ENCODE peak calls at places on chromosomes 16 and 17, in four cellular contexts. One of them, this sample, is unnamed.
A peak's percentile ranks its signal among the peaks of the same experiment; 100 is the strongest.

GRCh38 chr17:6544011-6544370 is 12.4 kb downstream of the PITPNM3 start:
- DNase-seq in AG04449: no peak
- DNase-seq in lower lobe of right lung: peak; percentile 17
- DNase-seq in PC-3: no peak
- DNase-seq in this sample: no peak

GRCh38 chr17:7408341-7408740 is 696 bp downstream of the NLGN2 start:
- DNase-seq in AG04449: no peak
- DNase-seq in lower lobe of right lung: no peak
- DNase-seq in PC-3: no peak
- DNase-seq in this sample: no peak

GRCh38 chr17:48610282-48611211 is at the start of gene HOXB7:
- DNase-seq in AG04449: no peak
- DNase-seq in lower lobe of right lung: peak; percentile 67
- DNase-seq in PC-3: no peak
- DNase-seq in this sample: no peak

GRCh38 chr17:5373112-5373511 is 46.4 kb downstream of the NUP88 start:
- DNase-seq in AG04449: no peak
- DNase-seq in lower lobe of right lung: no peak
- DNase-seq in PC-3: no peak
- DNase-seq in this sample: no peak

GRCh38 chr16:6153901-6154300 is 1056.3 kb upstream of the EEF2KMT start:
- DNase-seq in AG04449: no peak
- DNase-seq in lower lobe of right lung: no peak
- DNase-seq in PC-3: no peak
- DNase-seq in this sample: no peak

GRCh38 chr17:41895617-41896016 is 23.1 kb downstream of the ACLY start:
- DNase-seq in PC-3: no peak
- DNase-seq in AG04449: no peak
- DNase-seq in lower lobe of right lung: no peak
- DNase-seq in this sample: no peak

GRCh38 chr16:46743232-46743719 is 4.9 kb downstream of the MYLK3 start:
- DNase-seq in AG04449: no peak
- DNase-seq in PC-3: no peak
- DNase-seq in lower lobe of right lung: no peak
- DNase-seq in this sample: no peak

GRCh38 chr17:4161560-4162221 is 18.7 kb downstream of the CYB5D2 start:
- DNase-seq in PC-3: peak; percentile 44
- DNase-seq in lower lobe of right lung: peak; percentile 51
- DNase-seq in AG04449: no peak
- DNase-seq in this sample: no peak

GRCh38 chr16:12375341-12375740 is 398.8 kb downstream of the SNX29 start:
- DNase-seq in lower lobe of right lung: no peak
- DNase-seq in AG04449: no peak
- DNase-seq in PC-3: no peak
- DNase-seq in this sample: no peak

GRCh38 chr16:48383204-48383876 is 1.9 kb downstream of the SIAH1 start:
- DNase-seq in PC-3: no peak
- DNase-seq in AG04449: no peak
- DNase-seq in lower lobe of right lung: no peak
- DNase-seq in this sample: no peak

GRCh38 chr16:90008708-90009145 is 10.5 kb downstream of the DBNDD1 start:
- DNase-seq in PC-3: no peak
- DNase-seq in lower lobe of right lung: no peak
- DNase-seq in AG04449: no peak
- DNase-seq in this sample: no peak

GRCh38 chr16:84582958-84583516 is 34.8 kb downstream of the COTL1 start:
- DNase-seq in lower lobe of right lung: no peak
- DNase-seq in PC-3: no peak
- DNase-seq in AG04449: peak; percentile 60
- DNase-seq in this sample: no peak

GRCh38 chr17:14458724-14459123 is 157.8 kb downstream of the HS3ST3B1 start:
- DNase-seq in PC-3: no peak
- DNase-seq in lower lobe of right lung: no peak
- DNase-seq in AG04449: no peak
- DNase-seq in this sample: no peak

GRCh38 chr17:49616546-49617205 is 41.0 kb downstream of the NXPH3 start:
- DNase-seq in PC-3: no peak
- DNase-seq in AG04449: no peak
- DNase-seq in lower lobe of right lung: no peak
- DNase-seq in this sample: no peak

GRCh38 chr17:71986886-71987285 is 133.9 kb upstream of the SOX9 start:
- DNase-seq in PC-3: peak; percentile 91
- DNase-seq in lower lobe of right lung: no peak
- DNase-seq in AG04449: no peak
- DNase-seq in this sample: no peak

GRCh38 chr17:40063034-40063765 is 435 bp downstream of the THRA start:
- DNase-seq in AG04449: no peak
- DNase-seq in PC-3: no peak
- DNase-seq in lower lobe of right lung: peak; percentile 85
- DNase-seq in this sample: no peak

GRCh38 chr17:49887086-49887743 is 39.3 kb upstream of the TAC4 start:
- DNase-seq in AG04449: no peak
- DNase-seq in PC-3: peak; percentile 98
- DNase-seq in lower lobe of right lung: peak; percentile 85
- DNase-seq in this sample: no peak

GRCh38 chr16:89076159-89076558 is 17.5 kb upstream of the ACSF3 start:
- DNase-seq in AG04449: no peak
- DNase-seq in lower lobe of right lung: no peak
- DNase-seq in PC-3: no peak
- DNase-seq in this sample: no peak

DNA sequence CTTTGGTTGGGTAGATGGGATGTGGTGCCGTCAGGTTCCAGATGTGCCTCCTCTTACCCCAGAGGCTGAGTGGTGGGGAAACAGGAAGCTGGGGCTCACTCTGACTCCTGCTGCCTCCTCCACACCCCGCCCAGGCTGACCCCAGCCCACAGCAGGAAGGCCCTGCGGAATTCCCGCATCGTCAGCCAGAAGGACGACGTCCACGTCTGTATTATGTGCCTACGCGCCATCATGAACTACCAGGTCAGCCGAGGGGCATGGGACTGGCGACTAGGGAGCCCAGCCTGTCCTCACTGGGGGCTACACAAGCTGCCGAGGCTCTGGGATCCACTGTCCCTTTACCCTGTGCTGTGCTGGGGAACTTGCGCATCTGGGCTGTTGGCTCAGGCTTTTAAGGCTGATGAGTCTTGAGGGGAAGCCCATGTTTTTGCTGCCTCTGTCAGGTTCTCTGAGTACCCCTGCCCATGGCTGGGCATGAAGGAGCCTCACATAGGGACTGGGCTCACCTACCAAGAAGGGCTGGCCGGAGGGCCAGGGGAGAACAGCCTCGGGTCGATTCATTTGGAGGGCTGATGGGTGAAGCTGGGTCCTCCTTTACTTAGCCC is 14.4 kb downstream of the FMNL1 start:
- DNase-seq in lower lobe of right lung: no peak
- DNase-seq in AG04449: no peak
- DNase-seq in PC-3: no peak
- DNase-seq in this sample: no peak
- TF ChIP-seq CTCF in lower lobe of right lung: peak; percentile 17
- TF ChIP-seq CTCF in AG04449: no peak
- TF ChIP-seq CTCF in PC-3: peak; percentile 43
- TF ChIP-seq CTCF in this sample: no peak

GRCh38 chr17:35184274-35184673 is 9.9 kb downstream of the SLC35G3 start:
- DNase-seq in AG04449: no peak
- DNase-seq in PC-3: no peak
- DNase-seq in lower lobe of right lung: no peak
- DNase-seq in this sample: no peak
- TF ChIP-seq CTCF in AG04449: no peak
- TF ChIP-seq CTCF in PC-3: no peak
- TF ChIP-seq CTCF in lower lobe of right lung: no peak
- TF ChIP-seq CTCF in this sample: no peak

GRCh38 chr16:66308096-66308495 is 58.4 kb upstream of the CDH5 start:
- DNase-seq in AG04449: no peak
- DNase-seq in lower lobe of right lung: no peak
- DNase-seq in PC-3: no peak
- DNase-seq in this sample: no peak
- TF ChIP-seq CTCF in AG04449: no peak
- TF ChIP-seq CTCF in lower lobe of right lung: no peak
- TF ChIP-seq CTCF in PC-3: no peak
- TF ChIP-seq CTCF in this sample: no peak

GRCh38 chr16:11135167-11135973 is 120.6 kb downstream of the SOCS1 start:
- DNase-seq in lower lobe of right lung: no peak
- DNase-seq in AG04449: no peak
- DNase-seq in PC-3: peak; percentile 49
- DNase-seq in this sample: no peak

GRCh38 chr16:11131706-11132105 is 124.3 kb downstream of the SOCS1 start:
- DNase-seq in AG04449: no peak
- DNase-seq in PC-3: no peak
- DNase-seq in lower lobe of right lung: no peak
- DNase-seq in this sample: no peak

GRCh38 chr16:11130978-11131665 is 124.9 kb downstream of the SOCS1 start:
- DNase-seq in PC-3: no peak
- DNase-seq in lower lobe of right lung: no peak
- DNase-seq in AG04449: no peak
- DNase-seq in this sample: no peak

GRCh38 chr16:11134722-11135121 is 121.3 kb downstream of the SOCS1 start:
- DNase-seq in lower lobe of right lung: no peak
- DNase-seq in AG04449: no peak
- DNase-seq in PC-3: no peak
- DNase-seq in this sample: no peak

GRCh38 chr16:11133344-11133921 is 122.6 kb downstream of the SOCS1 start:
- DNase-seq in lower lobe of right lung: peak; percentile 86
- DNase-seq in AG04449: peak; percentile 84
- DNase-seq in PC-3: peak; percentile 91
- DNase-seq in this sample: no peak
- TF ChIP-seq CTCF in lower lobe of right lung: no peak
- TF ChIP-seq CTCF in AG04449: no peak
- TF ChIP-seq CTCF in PC-3: no peak
- TF ChIP-seq CTCF in this sample: no peak

GRCh38 chr17:80984749-80985148 is 6.9 kb upstream of the CHMP6 start:
- DNase-seq in PC-3: no peak
- DNase-seq in lower lobe of right lung: no peak
- DNase-seq in AG04449: peak; percentile 91
- DNase-seq in this sample: no peak
- TF ChIP-seq CTCF in PC-3: no peak
- TF ChIP-seq CTCF in lower lobe of right lung: no peak
- TF ChIP-seq CTCF in AG04449: peak; percentile 65
- TF ChIP-seq CTCF in this sample: no peak

GRCh38 chr17:79171152-79171551 is 96.5 kb downstream of the ENGASE start:
- DNase-seq in AG04449: no peak
- DNase-seq in PC-3: no peak
- DNase-seq in lower lobe of right lung: no peak
- DNase-seq in this sample: no peak

GRCh38 chr17:79169861-79170260 is 95.2 kb downstream of the ENGASE start:
- DNase-seq in PC-3: no peak
- DNase-seq in AG04449: no peak
- DNase-seq in lower lobe of right lung: no peak
- DNase-seq in this sample: no peak

GRCh38 chr17:79169366-79169765 is 94.7 kb downstream of the ENGASE start:
- DNase-seq in AG04449: no peak
- DNase-seq in PC-3: no peak
- DNase-seq in lower lobe of right lung: no peak
- DNase-seq in this sample: no peak

GRCh38 chr17:79167486-79167885 is 92.9 kb downstream of the ENGASE start:
- DNase-seq in PC-3: no peak
- DNase-seq in AG04449: no peak
- DNase-seq in lower lobe of right lung: no peak
- DNase-seq in this sample: no peak

DNA sequence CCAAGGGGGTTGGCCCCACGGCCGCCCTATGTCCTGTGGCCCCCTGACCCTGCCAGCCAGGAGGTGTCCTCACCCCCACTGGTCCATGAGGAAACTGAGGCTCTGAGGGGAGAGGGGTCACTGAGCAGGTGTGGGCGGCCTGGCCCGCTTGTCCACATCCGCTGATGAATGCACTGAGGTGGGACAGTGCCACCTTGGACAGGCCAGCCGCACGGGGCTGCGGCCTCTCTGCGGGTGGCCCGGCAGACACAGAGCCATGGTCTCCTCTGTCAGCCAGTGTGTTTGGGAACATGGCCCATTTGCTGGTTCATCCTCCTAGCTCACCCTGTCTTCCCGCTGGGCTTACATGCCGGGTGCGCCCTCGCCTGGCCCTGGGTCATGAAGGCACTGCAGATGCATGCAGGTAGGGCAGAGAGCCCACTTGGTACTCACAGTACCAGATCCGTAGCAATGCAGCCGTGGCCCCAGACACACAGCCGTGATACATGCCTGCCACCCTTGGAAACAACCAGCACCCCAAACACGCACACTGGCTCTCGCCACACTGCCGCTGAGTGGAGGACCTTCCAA is 93.9 kb downstream of the ENGASE start:
- DNase-seq in PC-3: peak; percentile 43
- DNase-seq in AG04449: no peak
- DNase-seq in lower lobe of right lung: no peak
- DNase-seq in this sample: no peak
- TF ChIP-seq CTCF in PC-3: peak; percentile 44
- TF ChIP-seq CTCF in AG04449: peak; percentile 5
- TF ChIP-seq CTCF in lower lobe of right lung: no peak
- TF ChIP-seq CTCF in this sample: no peak

GRCh38 chr16:8567355-8568230 is 22.7 kb downstream of the TMEM114 start:
- DNase-seq in PC-3: peak; percentile 90
- DNase-seq in lower lobe of right lung: peak; percentile 71
- DNase-seq in AG04449: peak; percentile 36
- DNase-seq in this sample: peak; percentile 42
- TF ChIP-seq CTCF in PC-3: peak; percentile 94
- TF ChIP-seq CTCF in lower lobe of right lung: peak; percentile 97
- TF ChIP-seq CTCF in AG04449: peak; percentile 87
- TF ChIP-seq CTCF in this sample: peak; percentile 97